ENCODE peak calls at places on chromosomes 7 and 10, in ten cellular contexts. K, N, O, C, A, U, L, W, X and H are unnamed samples.

GRCh38 chr10:131806646-131807317 is 94.0 kb upstream of the PPP2R2D start:
- DNase-seq in K (no peak), N (no peak), O (no peak), C (no peak), A (no peak), U (peak), L (no peak), W (no peak), X (no peak), H (no peak)

GRCh38 chr7:68107256-68107655 is 1110.6 kb downstream of the TYW1 start:
- DNase-seq in K (no peak), N (no peak), O (no peak), C (no peak), A (no peak), U (no peak), L (no peak), W (no peak), X (no peak), H (no peak)

GRCh38 chr10:69089638-69090599 is 2.0 kb downstream of the SRGN start:
- DNase-seq in K (no peak), N (peak), O (peak), C (no peak), A (no peak), U (peak), L (peak), W (peak), X (no peak), H (peak)

GRCh38 chr10:98361131-98361633 is 53.8 kb downstream of the PYROXD2 start:
- DNase-seq in K (peak), N (peak), O (peak), C (peak), A (no peak), U (peak), L (no peak), W (peak), X (no peak), H (no peak)

GRCh38 chr7:135844903-135845302 is 96.3 kb upstream of the FAM180A start:
- DNase-seq in K (no peak), N (no peak), O (no peak), C (no peak), A (no peak), U (no peak), L (no peak), W (no peak), X (no peak), H (no peak)

GRCh38 chr10:78960316-78960800 is 108.4 kb upstream of the ZMIZ1 start:
- DNase-seq in K (peak), N (peak), O (no peak), C (peak), A (peak), U (peak), L (no peak), W (no peak), X (no peak), H (no peak)

GRCh38 chr10:121567569-121567968 is 30.7 kb downstream of the FGFR2 start:
- DNase-seq in K (no peak), N (no peak), O (no peak), C (no peak), A (no peak), U (no peak), L (no peak), W (no peak), X (no peak), H (no peak)

GRCh38 chr10:42970451-42971250 is 106.2 kb upstream of the RET start:
- DNase-seq in K (no peak), N (no peak), O (no peak), C (no peak), A (no peak), U (peak), L (no peak), W (no peak), X (peak), H (no peak)

GRCh38 chr10:14142631-14143270 is 188.0 kb downstream of the FRMD4A start:
- DNase-seq in K (no peak), N (no peak), O (no peak), C (no peak), A (no peak), U (no peak), L (no peak), W (no peak), X (no peak), H (no peak)

GRCh38 chr10:60731134-60731883 is 47.0 kb upstream of the CDK1 start:
- DNase-seq in K (no peak), N (peak), O (peak), C (no peak), A (peak), U (no peak), L (no peak), W (no peak), X (no peak), H (peak)

GRCh38 chr7:36875794-36876193 is 151.5 kb upstream of the AOAH start:
- DNase-seq in K (no peak), N (no peak), O (no peak), C (no peak), A (peak), U (no peak), L (no peak), W (no peak), X (no peak), H (no peak)

GRCh38 chr10:4234661-4235060 is 449.7 kb upstream of the KLF6 start:
- DNase-seq in K (no peak), N (peak), O (no peak), C (no peak), A (no peak), U (no peak), L (peak), W (peak), X (no peak), H (no peak)

GRCh38 chr7:154503962-154504550 is 451.9 kb downstream of the DPP6 start:
- DNase-seq in K (no peak), N (peak), O (no peak), C (no peak), A (no peak), U (no peak), L (no peak), W (no peak), X (no peak), H (no peak)

GRCh38 chr10:126242352-126243260 is 145.7 kb downstream of the ADAM12 start:
- DNase-seq in K (no peak), N (peak), O (no peak), C (peak), A (no peak), U (no peak), L (no peak), W (no peak), X (no peak), H (no peak)

GRCh38 chr10:87761892-87762291 is 56.1 kb downstream of the ATAD1 start:
- DNase-seq in K (no peak), N (peak), O (no peak), C (peak), A (peak), U (no peak), L (no peak), W (peak), X (no peak), H (no peak)

GRCh38 chr10:58967551-58968418 is 208.7 kb upstream of the PHYHIPL start:
- DNase-seq in K (no peak), N (no peak), O (no peak), C (no peak), A (peak), U (peak), L (no peak), W (no peak), X (peak), H (no peak)

GRCh38 chr10:63976538-63976937 is 455.3 kb downstream of the REEP3 start:
- DNase-seq in K (no peak), N (peak), O (peak), C (no peak), A (peak), U (peak), L (no peak), W (peak), X (peak), H (no peak)

GRCh38 chr7:135994466-135995205 is 17.5 kb upstream of the MTPN start:
- DNase-seq in K (no peak), N (peak), O (no peak), C (no peak), A (no peak), U (no peak), L (no peak), W (no peak), X (no peak), H (no peak)

GRCh38 chr7:106609416-106609815 is 51.5 kb downstream of the CCDC71L start:
- DNase-seq in K (no peak), N (peak), O (no peak), C (peak), A (no peak), U (no peak), L (no peak), W (no peak), X (no peak), H (no peak)

GRCh38 chr10:124064676-124065075 is 28.7 kb downstream of the CHST15 start:
- DNase-seq in K (no peak), N (no peak), O (no peak), C (no peak), A (no peak), U (no peak), L (no peak), W (no peak), X (no peak), H (no peak)

GRCh38 chr10:129961274-129961839 is 2.7 kb downstream of the EBF3 start:
- DNase-seq in K (no peak), N (no peak), O (no peak), C (no peak), A (no peak), U (no peak), L (no peak), W (no peak), X (no peak), H (no peak)

GRCh38 chr7:24756545-24756988 is 697 bp downstream of the GSDME start:
- DNase-seq in K (no peak), N (peak), O (no peak), C (peak), A (no peak), U (no peak), L (no peak), W (peak), X (peak), H (no peak)

GRCh38 chr7:30562498-30562897 is 32.2 kb upstream of the GARS1 start:
- DNase-seq in K (no peak), N (peak), O (no peak), C (no peak), A (no peak), U (no peak), L (no peak), W (no peak), X (no peak), H (no peak)

GRCh38 chr10:70546585-70546984 is 56.0 kb downstream of the PRF1 start:
- DNase-seq in K (no peak), N (no peak), O (no peak), C (no peak), A (no peak), U (peak), L (no peak), W (no peak), X (no peak), H (no peak)

GRCh38 chr7:149878523-149878921 is 4.8 kb downstream of the ATP6V0E2 start:
- DNase-seq in K (no peak), N (no peak), O (no peak), C (no peak), A (no peak), U (no peak), L (no peak), W (no peak), X (no peak), H (no peak)

GRCh38 chr10:71840177-71840711 is 10.8 kb downstream of the PSAP start:
- DNase-seq in K (peak), N (peak), O (no peak), C (peak), A (peak), U (peak), L (no peak), W (no peak), X (peak), H (no peak)

GRCh38 chr7:101315336-101315735 is 6.3 kb downstream of the IFT22 start:
- DNase-seq in K (no peak), N (peak), O (peak), C (peak), A (peak), U (peak), L (peak), W (peak), X (peak), H (peak)

GRCh38 chr10:43255644-43256431 is 11.0 kb downstream of the RASGEF1A start:
- DNase-seq in K (no peak), N (peak), O (no peak), C (no peak), A (peak), U (peak), L (no peak), W (no peak), X (peak), H (no peak)

GRCh38 chr10:124287791-124288190 is 130.9 kb downstream of the OAT start:
- DNase-seq in K (no peak), N (no peak), O (no peak), C (no peak), A (no peak), U (peak), L (no peak), W (no peak), X (no peak), H (no peak)

GRCh38 chr10:71729023-71729649 is 9.6 kb upstream of the C10orf105 start:
- DNase-seq in K (no peak), N (no peak), O (no peak), C (no peak), A (peak), U (peak), L (no peak), W (no peak), X (no peak), H (no peak)

GRCh38 chr7:151210087-151210854 is at the start of gene H2BK1:
- DNase-seq in K (no peak), N (no peak), O (no peak), C (no peak), A (no peak), U (no peak), L (no peak), W (no peak), X (no peak), H (no peak)

GRCh38 chr7:20157456-20157855 is 59.7 kb downstream of the MACC1 start:
- DNase-seq in K (no peak), N (no peak), O (no peak), C (no peak), A (no peak), U (no peak), L (no peak), W (no peak), X (no peak), H (no peak)